ENCODE peak calls at places on chromosomes 7 and 10, in five cellular contexts. T is colonic mucosa; K is adrenal gland; P is CD4-positive, CD25-positive, alpha-beta regulatory T cell; M is brain microvascular endothelial cell. L is an unnamed sample.

GRCh38 chr7:155950898-155951553 is 138.8 kb upstream of the SHH start:
- DNase-seq in K (peak), P (no peak), M (no peak), T (no peak), L (peak)

GRCh38 chr7:54969190-54969967 is 49.4 kb upstream of the EGFR start:
- DNase-seq in K (no peak), P (no peak), T (no peak), M (peak), L (no peak)

GRCh38 chr10:64036306-64036930 is 515.2 kb downstream of the REEP3 start:
- DNase-seq in P (no peak), T (no peak), K (no peak), M (no peak), L (no peak)

GRCh38 chr7:128041203-128041602 is 10.0 kb upstream of the LRRC4 start:
- DNase-seq in K (peak), P (no peak), M (peak), T (no peak), L (no peak)

GRCh38 chr7:41869596-41869995 is 166.7 kb upstream of the INHBA start:
- DNase-seq in M (no peak), P (no peak), K (no peak), T (no peak), L (no peak)

GRCh38 chr7:93374345-93374940 is 142.3 kb downstream of the VPS50 start:
- DNase-seq in P (peak), K (no peak), M (peak), T (no peak), L (no peak)

GRCh38 chr10:17507538-17507937 is 53.1 kb upstream of the ST8SIA6 start:
- DNase-seq in M (no peak), P (no peak), T (no peak), K (no peak), L (no peak)

GRCh38 chr10:24196426-24197039 is 12.4 kb upstream of the KIAA1217 start:
- DNase-seq in P (peak), T (peak), M (peak), K (peak), L (peak)

GRCh38 chr10:108037061-108037460 is 872.6 kb upstream of the SORCS1 start:
- DNase-seq in M (no peak), K (no peak), P (no peak), T (no peak), L (no peak)

GRCh38 chr10:329361-330099 is 194.3 kb downstream of the ZMYND11 start:
- DNase-seq in K (peak), M (peak), P (peak), T (peak), L (peak)

GRCh38 chr10:36602374-36602773 is 523.0 kb upstream of the ANKRD30A start:
- DNase-seq in T (no peak), K (no peak), P (no peak), M (no peak), L (no peak)

GRCh38 chr7:137903382-137904169 is 56.8 kb upstream of the DGKI start:
- DNase-seq in K (peak), T (peak), M (peak), P (peak), L (peak)

GRCh38 chr7:35286422-35286821 is 32.5 kb upstream of the TBX20 start:
- DNase-seq in P (no peak), K (no peak), M (peak), T (no peak), L (no peak)

GRCh38 chr7:135441791-135442190 is 68.1 kb downstream of the CNOT4 start:
- DNase-seq in M (peak), K (no peak), T (no peak), P (no peak), L (no peak)

GRCh38 chr7:111827863-111828504 is 265.7 kb upstream of the IMMP2L start:
- DNase-seq in T (no peak), K (no peak), P (no peak), M (peak), L (peak)

GRCh38 chr7:10888861-10889260 is 84.8 kb upstream of the PHF14 start:
- DNase-seq in T (no peak), P (peak), K (no peak), M (no peak), L (no peak)

GRCh38 chr10:86648706-86649426 is 5.5 kb upstream of the OPN4 start:
- DNase-seq in P (no peak), M (peak), K (peak), T (peak), L (peak)

GRCh38 chr7:88337556-88337955 is 30.9 kb upstream of the STEAP4 start:
- DNase-seq in P (no peak), M (peak), K (no peak), T (no peak), L (no peak)

GRCh38 chr7:45606050-45606449 is 31.9 kb downstream of the ADCY1 start:
- DNase-seq in K (no peak), P (no peak), T (no peak), M (no peak), L (no peak)

GRCh38 chr7:144454256-144455039 is 51.0 kb upstream of the NOBOX start:
- DNase-seq in T (no peak), K (no peak), P (peak), M (no peak), L (no peak)

GRCh38 chr10:29377333-29377961 is 88.6 kb downstream of the LYZL1 start:
- DNase-seq in P (peak), M (peak), T (no peak), K (peak), L (no peak)

GRCh38 chr10:116833986-116834760 is 15.1 kb upstream of the ENO4 start:
- DNase-seq in K (no peak), M (no peak), T (no peak), P (no peak), L (no peak)

GRCh38 chr7:1279041-1279440 is 46.4 kb downstream of the UNCX start:
- DNase-seq in K (no peak), M (no peak), T (no peak), P (no peak), L (no peak)

GRCh38 chr7:56081626-56082340 is 11.0 kb downstream of the PHKG1 start:
- DNase-seq in P (no peak), T (no peak), M (no peak), K (no peak), L (no peak)

GRCh38 chr7:6268909-6269306 is 3.5 kb downstream of the CYTH3 start:
- DNase-seq in T (peak), P (no peak), K (no peak), M (no peak), L (no peak)

GRCh38 chr10:45593938-45594275 is 78.7 kb downstream of the ZFAND4 start:
- DNase-seq in P (no peak), M (no peak), T (no peak), K (no peak), L (no peak)

GRCh38 chr7:141663081-141663510 is 38.9 kb downstream of the DENND11 start:
- DNase-seq in M (no peak), P (peak), K (no peak), T (peak), L (peak)

GRCh38 chr7:142767861-142768260 is 2.9 kb upstream of the PRSS2 start:
- DNase-seq in M (no peak), K (no peak), T (no peak), P (no peak), L (no peak)

GRCh38 chr7:39951156-39951942 is 1.3 kb downstream of the CDK13 start:
- DNase-seq in K (peak), P (peak), T (peak), M (peak), L (peak)

GRCh38 chr10:1142596-1142995 is 86.4 kb downstream of the WDR37 start:
- DNase-seq in M (no peak), P (peak), K (no peak), T (peak), L (no peak)

GRCh38 chr10:119355930-119356329 is 148.6 kb downstream of the GRK5 start:
- DNase-seq in M (no peak), K (no peak), T (no peak), P (peak), L (no peak)

GRCh38 chr7:151207315-151207714 is 3.0 kb downstream of the H2BK1 start:
- DNase-seq in P (peak), K (no peak), T (no peak), M (no peak), L (no peak)

GRCh38 chr10:10235003-10235402 is 782.7 kb upstream of the CELF2 start:
- DNase-seq in M (peak), K (peak), P (no peak), T (no peak), L (no peak)
- H3K27ac ChIP-seq in M (no peak), K (no peak), P (no peak), T (no peak), L (no peak)

GRCh38 chr7:158584392-158584791 is 3.2 kb downstream of the PTPRN2 start:
- DNase-seq in K (no peak), P (no peak), M (no peak), T (no peak), L (no peak)

GRCh38 chr7:158586499-158587191 is 978 bp downstream of the PTPRN2 start:
- DNase-seq in M (no peak), P (no peak), T (no peak), K (no peak), L (no peak)

GRCh38 chr7:158583810-158584209 is 3.8 kb downstream of the PTPRN2 start:
- DNase-seq in T (no peak), M (no peak), K (no peak), P (no peak), L (no peak)

GRCh38 chr7:158587425-158588084 is at the start of gene PTPRN2:
- DNase-seq in P (peak), T (peak), M (no peak), K (peak), L (peak)

DNA sequence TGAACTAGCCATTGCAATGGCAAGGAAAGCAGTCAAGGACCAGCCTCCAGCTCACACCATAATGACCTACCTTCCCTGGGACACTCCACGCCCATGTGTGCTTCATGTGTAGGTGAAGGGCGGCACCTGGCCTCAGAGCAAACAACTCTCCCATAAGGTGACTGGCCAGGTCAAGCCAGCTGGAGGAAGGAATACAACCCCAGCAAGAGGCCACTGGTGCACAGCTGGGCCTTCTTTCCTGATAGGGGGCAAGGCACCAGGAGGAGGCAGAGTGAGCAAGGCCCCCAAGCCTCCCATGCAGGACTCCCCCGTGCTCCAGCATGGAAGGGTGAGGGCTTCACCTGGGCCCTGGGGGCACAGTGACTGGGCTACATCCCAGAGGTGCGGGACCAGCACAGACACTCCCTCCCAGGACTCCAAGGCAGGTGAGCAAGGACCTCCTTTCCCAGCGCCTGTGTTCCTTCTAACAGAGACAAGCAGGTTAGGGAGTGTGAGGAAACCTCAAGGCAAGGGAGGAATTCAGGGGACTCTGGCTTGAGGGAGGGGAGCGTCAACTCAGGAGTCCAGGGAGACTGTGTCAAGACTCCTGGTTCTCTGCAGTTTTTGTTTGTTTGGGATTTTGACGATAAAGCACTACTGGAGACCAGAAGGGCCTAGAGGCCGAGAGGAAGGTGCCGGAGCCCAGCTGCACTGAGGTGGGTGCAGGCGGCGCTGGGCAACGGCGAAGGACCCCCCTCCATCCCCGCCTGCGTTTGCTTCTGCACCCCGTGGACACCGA is 1.7 kb downstream of the PTPRN2 start:
- DNase-seq in M (no peak), T (peak), K (no peak), P (no peak), L (no peak)
- H3K4me3 ChIP-seq in M (no peak), T (no peak), K (no peak), P (no peak), L (no peak)

DNA sequence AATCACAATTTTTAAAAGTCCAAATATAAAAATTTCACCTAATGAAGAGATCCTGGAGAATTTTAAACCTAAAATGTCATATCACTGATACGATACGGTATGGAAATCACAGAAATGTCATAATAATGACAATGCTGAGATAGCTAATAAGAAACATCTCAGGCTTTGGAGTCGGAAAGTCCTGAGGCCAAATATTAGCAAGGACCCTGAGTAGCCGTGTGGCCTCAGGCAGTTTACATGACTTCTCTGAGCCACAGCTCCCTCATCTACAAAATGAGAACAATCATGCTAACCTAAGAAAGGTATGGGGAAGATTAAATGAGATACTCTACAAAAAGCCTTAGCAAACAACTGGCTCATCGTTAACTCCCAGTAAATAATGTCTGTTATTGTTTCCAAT is 100.9 kb upstream of the NEBL start:
- DNase-seq in P (no peak), M (no peak), K (no peak), T (no peak), L (no peak)
- H3K27ac ChIP-seq in P (no peak), M (no peak), K (no peak), T (no peak), L (no peak)

DNA sequence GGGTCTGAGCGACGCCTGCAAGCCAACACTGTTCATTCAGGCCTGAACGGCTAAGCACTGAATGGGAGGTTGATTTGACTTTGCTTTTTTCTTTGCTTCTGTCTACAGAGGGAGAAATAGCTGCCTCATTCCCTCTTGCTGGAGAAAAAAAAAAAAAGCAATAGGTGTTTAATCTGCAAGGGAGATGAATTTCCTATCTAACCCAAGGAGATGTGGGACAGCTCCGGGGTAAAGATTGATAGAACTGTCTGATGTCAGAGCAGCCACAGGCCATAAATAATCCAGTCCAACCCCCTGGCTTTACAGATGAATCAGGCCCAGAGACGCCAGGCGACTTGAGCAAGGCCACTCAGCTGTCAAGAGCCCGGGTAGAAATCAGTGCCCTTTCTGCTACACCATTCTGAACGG is 168.0 kb downstream of the ARHGAP12 start:
- DNase-seq in T (no peak), M (no peak), P (no peak), K (peak), L (no peak)
- H3K4me3 ChIP-seq in T (peak), M (peak), P (peak), K (no peak), L (no peak)

DNA sequence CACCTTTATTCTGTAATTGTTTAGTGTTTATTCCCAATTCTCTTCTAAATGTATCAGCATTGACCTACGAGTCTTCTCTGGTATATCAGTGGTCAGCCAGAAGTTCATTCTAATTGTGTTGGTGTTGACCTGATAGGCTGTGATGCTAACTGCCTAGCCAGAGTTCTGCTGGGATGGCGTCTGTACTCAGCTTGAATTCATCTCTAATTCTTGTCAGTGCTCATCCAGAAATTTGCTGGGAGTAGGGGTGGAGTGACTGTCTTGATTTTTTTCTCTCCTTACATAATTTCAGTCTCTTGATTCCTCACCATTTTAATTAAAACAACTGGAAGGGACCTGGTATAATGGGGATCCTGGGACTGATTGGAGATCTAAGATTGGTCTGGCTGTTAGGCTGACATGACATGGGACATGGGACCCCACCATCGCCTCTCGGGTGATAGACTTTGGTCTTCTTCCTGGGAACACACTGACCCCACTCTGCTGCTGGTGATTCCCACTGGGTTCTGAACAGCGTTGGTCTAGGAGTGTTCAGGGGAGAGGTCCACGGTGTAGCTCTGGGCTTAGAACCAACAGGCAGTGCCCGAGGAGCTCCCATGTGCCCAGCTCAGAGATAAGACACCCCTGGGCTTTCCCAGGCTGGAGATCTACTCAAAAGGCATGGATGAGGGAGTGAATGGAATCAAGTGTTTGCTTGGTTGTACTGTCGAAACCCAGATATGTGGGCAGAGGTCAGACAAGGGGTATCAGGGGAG is 3.8 kb downstream of the NEURL1 start:
- DNase-seq in T (no peak), P (no peak), K (no peak), M (no peak), L (no peak)
- H3K27ac ChIP-seq in T (no peak), P (no peak), K (no peak), M (no peak), L (no peak)

GRCh38 chr7:48140001-48140681 is 31.1 kb upstream of the ABCA13 start:
- DNase-seq in K (no peak), P (no peak), T (peak), M (no peak), L (no peak)
- H3K4me3 ChIP-seq in K (no peak), P (no peak), T (no peak), M (no peak), L (no peak)

GRCh38 chr10:79385804-79386531 is 38.7 kb downstream of the PPIF start:
- DNase-seq in M (no peak), T (peak), K (no peak), P (no peak), L (peak)
- H3K27ac ChIP-seq in M (no peak), T (no peak), K (no peak), P (no peak), L (no peak)

L was measured in lung.